ENCODE peak calls at places on chromosomes 7 and 10, in six cellular contexts. Q is prostate gland, G is transverse colon, D is stomach, S is esophagus muscularis mucosa, L is breast epithelium. Y is an unnamed sample.

GRCh38 chr10:128723631-128724205 is 597.5 kb upstream of the MKI67 start:
- DNase-seq in S (no peak), L (no peak), D (no peak), Q (no peak), G (no peak), Y (no peak)

GRCh38 chr7:13801669-13802068 is 187.8 kb downstream of the ETV1 start:
- DNase-seq in D (no peak), G (no peak), Q (no peak), L (no peak), S (no peak), Y (no peak)

GRCh38 chr7:122310119-122311021 is 5.8 kb upstream of the FEZF1 start:
- DNase-seq in Q (no peak), D (no peak), S (no peak), G (no peak), L (no peak), Y (no peak)

GRCh38 chr7:155303897-155304296 is 6.2 kb downstream of the INSIG1 start:
- DNase-seq in L (no peak), G (no peak), S (no peak), D (no peak), Q (no peak), Y (no peak)

GRCh38 chr10:27568196-27569175 is 64.4 kb downstream of the RAB18 start:
- DNase-seq in D (no peak), Q (no peak), G (no peak), L (no peak), S (no peak), Y (no peak)

GRCh38 chr10:6401562-6402348 is 178.3 kb downstream of the PRKCQ start:
- DNase-seq in Q (peak; percentile 80), D (peak; percentile 81), L (peak; percentile 79), G (peak; percentile 73), S (no peak), Y (no peak)

GRCh38 chr7:35613150-35613549 is 81.8 kb downstream of the HERPUD2 start:
- DNase-seq in G (no peak), L (no peak), D (no peak), S (no peak), Q (no peak), Y (no peak)

GRCh38 chr7:37832194-37832593 is 16.2 kb upstream of the NME8 start:
- DNase-seq in D (peak; percentile 31), G (peak; percentile 57), Q (peak; percentile 25), L (peak; percentile 32), S (no peak), Y (no peak)

GRCh38 chr7:130273081-130273699 is 6.5 kb downstream of the CPA2 start:
- DNase-seq in L (no peak), G (no peak), D (no peak), Q (peak; percentile 35), S (peak; percentile 70), Y (no peak)

GRCh38 chr7:138842111-138842510 is 44.1 kb upstream of the ATP6V0A4 start:
- DNase-seq in S (no peak), Q (no peak), G (no peak), L (no peak), D (no peak), Y (no peak)

GRCh38 chr10:113856563-113856962 is 2.1 kb downstream of the NHLRC2 start:
- DNase-seq in S (no peak), Q (no peak), L (no peak), G (no peak), D (no peak), Y (no peak)

GRCh38 chr7:88928266-88928665 is 132.7 kb upstream of the TEX47 start:
- DNase-seq in D (no peak), S (no peak), G (no peak), Q (no peak), L (no peak), Y (no peak)

GRCh38 chr10:119538632-119539358 is 3.7 kb downstream of the RGS10 start:
- DNase-seq in L (no peak), S (no peak), G (no peak), D (no peak), Q (no peak), Y (no peak)

GRCh38 chr10:109282510-109282909 is 640.8 kb downstream of the XPNPEP1 start:
- DNase-seq in D (no peak), G (no peak), L (no peak), S (no peak), Q (no peak), Y (no peak)

GRCh38 chr7:31663072-31663471 is 23.9 kb upstream of the PPP1R17 start:
- DNase-seq in Q (no peak), L (no peak), S (peak; percentile 70), G (no peak), D (no peak), Y (no peak)

GRCh38 chr7:80760292-80760691 is 121.8 kb downstream of the CD36 start:
- DNase-seq in Q (no peak), G (no peak), L (no peak), S (no peak), D (no peak), Y (no peak)

GRCh38 chr10:88342733-88343310 is 240.3 kb downstream of the RNLS start:
- DNase-seq in D (no peak), S (no peak), L (no peak), Q (no peak), G (peak; percentile 17), Y (no peak)

GRCh38 chr7:16710641-16711040 is 42.9 kb upstream of the TSPAN13 start:
- DNase-seq in S (no peak), Q (no peak), G (no peak), D (no peak), L (no peak), Y (no peak)
- TF ChIP-seq POLR2AphosphoS5 in S (no peak), Q (no peak), G (no peak), D (no peak), L (no peak), Y (no peak)

GRCh38 chr7:95391761-95392160 is 4.4 kb downstream of the PON3 start:
- DNase-seq in D (no peak), S (no peak), Q (no peak), G (no peak), L (no peak), Y (no peak)
- H3K27ac ChIP-seq in D (no peak overlapping the region), S (no peak overlapping the region), Q (no peak overlapping the region), G (no peak overlapping the region), L (no peak overlapping the region), Y (no peak overlapping the region)

GRCh38 chr7:362416-363096 is 72.6 kb downstream of the FOXL3 start:
- DNase-seq in L (no peak), Q (no peak), S (no peak), G (peak; percentile 39), D (no peak), Y (no peak)
- H3K4me1 ChIP-seq in L (peaks cover under 1% of the 10 kb centered on the region), Q (peaks cover 7% of the 10 kb centered on the region), S (peaks cover 3% of the 10 kb centered on the region), G (peaks cover 7% of the 10 kb centered on the region), D (peaks cover 6% of the 10 kb centered on the region), Y (peaks cover 17% of the 10 kb centered on the region)

GRCh38 chr10:75379234-75379724 is 22.3 kb downstream of the ZNF503 start:
- DNase-seq in Q (peak; percentile 10), S (no peak), G (no peak), D (no peak), L (no peak), Y (no peak)
- TF ChIP-seq POLR2AphosphoS5 in Q (peak; percentile 81), S (no peak), G (peak; percentile 72), D (peak; percentile 50), L (no peak), Y (no peak)

GRCh38 chr10:43293677-43294057 is 26.8 kb upstream of the RASGEF1A start:
- DNase-seq in L (no peak), D (no peak), S (no peak), Q (no peak), G (no peak), Y (no peak)
- H3K27ac ChIP-seq in L (no peak overlapping the region), D (no peak overlapping the region), S (no peak overlapping the region), Q (no peak overlapping the region), G (no peak overlapping the region), Y (no peak overlapping the region)

Y was measured in vagina.